ENCODE peak calls at places on chromosomes 16 and 17, in nine cellular contexts. V is left cardiac atrium; Z is stimulated activated CD4-positive, alpha-beta T cell treated with anti-CD3 and anti-CD28 coated beads, Interleukin-1b, Interleukin-23, amount 100 ng/mL, for 1 hour; O is NCI-H1930; M is iPS-NIHi11; C is spleen; E is activated effector memory CD4-positive, alpha-beta T cell treated with anti-CD3 and anti-CD28 coated beads, Interleukin-2, amount 50 U/mL, for 16 hours; K is MG63; W is lower lobe of right lung. L is an unnamed sample.

GRCh38 chr16:1089439-1089821 is 6.6 kb downstream of the C1QTNF8 start:
- DNase-seq in K (no peak), V (no peak), C (no peak), O (no peak), E (no peak), W (no peak), Z (no peak), M (no peak), L (no peak)

GRCh38 chr17:4440690-4441686 is 7.2 kb downstream of the SPNS3 start:
- DNase-seq in Z (no peak), W (no peak), K (no peak), M (no peak), O (no peak), V (no peak), E (no peak), C (no peak), L (no peak)

GRCh38 chr17:74457146-74457819 is 9.2 kb upstream of the CD300A start:
- DNase-seq in K (peak), Z (peak), C (peak), W (peak), V (peak), M (peak), E (peak), O (no peak), L (no peak)

GRCh38 chr17:80718428-80718827 is 173.8 kb downstream of the RPTOR start:
- DNase-seq in V (no peak), Z (no peak), W (no peak), O (no peak), E (no peak), K (no peak), M (no peak), C (no peak), L (no peak)

GRCh38 chr17:40608061-40608581 is 39.5 kb downstream of the SMARCE1 start:
- DNase-seq in M (no peak), K (no peak), E (no peak), C (no peak), W (no peak), V (no peak), O (no peak), Z (no peak), L (no peak)

GRCh38 chr16:55809386-55809785 is 23.5 kb downstream of the CES1 start:
- DNase-seq in M (no peak), O (no peak), V (no peak), Z (no peak), W (no peak), E (no peak), C (no peak), K (no peak), L (no peak)

GRCh38 chr16:80615751-80616150 is 75.0 kb downstream of the DYNLRB2 start:
- DNase-seq in M (no peak), E (no peak), Z (no peak), W (no peak), C (no peak), K (no peak), O (no peak), V (no peak), L (no peak)

GRCh38 chr17:77685881-77686486 is 272.5 kb upstream of the TNRC6C start:
- DNase-seq in Z (no peak), E (peak), W (no peak), K (no peak), C (no peak), M (no peak), V (no peak), O (no peak), L (no peak)

GRCh38 chr16:85164838-85165516 is 52.7 kb upstream of the CIBAR2 start:
- DNase-seq in W (no peak), V (no peak), O (no peak), K (no peak), E (no peak), Z (no peak), C (no peak), M (no peak), L (no peak)

GRCh38 chr16:12392585-12393089 is 411.1 kb downstream of the CPPED1 start:
- DNase-seq in O (no peak), V (no peak), K (no peak), C (no peak), W (no peak), Z (no peak), E (no peak), M (no peak), L (no peak)

GRCh38 chr17:20010886-20011402 is 1.8 kb downstream of the SPECC1 start:
- DNase-seq in W (no peak), C (no peak), O (no peak), Z (no peak), K (no peak), E (no peak), V (no peak), M (no peak), L (no peak)

L was measured in iPS DF 19.7.